ENCODE peak calls at places on chromosomes 3 and 15, in ten cellular contexts. S is PC-9; Q is NCI-H1092 treated with DMSO at 0.1 percent for 48 hours; A is D341Med; F is activated CD4-positive, alpha-beta T cell treated with anti-CD3 and anti-CD28 coated beads, Interleukin-2, amount 50 U/mL, for 1 hour; B is OCI-LY7; D is endothelial cell; H is EL; Z is AG10803; C is AG04450. O is an unnamed sample.

GRCh38 chr3:44416031-44417030 is 61.1 kb downstream of the ZNF445 start:
- DNase-seq in S (no peak), Q (no peak), A (no peak), F (no peak), B (no peak), D (no peak), H (no peak), Z (no peak), C (no peak), O (no peak)

GRCh38 chr3:172982731-172983364 is 158.2 kb downstream of the SPATA16 start:
- DNase-seq in S (no peak), Q (no peak), A (no peak), F (no peak), B (no peak), D (no peak), H (peak; percentile 7), Z (no peak), C (no peak), O (peak; percentile 11)

GRCh38 chr3:38648659-38649499 is 608 bp downstream of the SCN5A start:
- DNase-seq in S (no peak), Q (no peak), A (no peak), F (no peak), B (no peak), D (no peak), H (no peak), Z (no peak), C (no peak), O (no peak)

GRCh38 chr3:193124861-193125260 is 116.2 kb upstream of the PLAAT1 start:
- DNase-seq in S (no peak), Q (no peak), A (no peak), F (no peak), B (no peak), D (no peak), H (no peak), Z (no peak), C (no peak), O (no peak)

GRCh38 chr3:152405915-152406802 is 137.4 kb downstream of the MBNL1 start:
- DNase-seq in S (no peak), Q (no peak), A (no peak), F (no peak), B (no peak), D (no peak), H (peak; percentile 87), Z (peak; percentile 97), C (peak; percentile 59), O (peak; percentile 54)

GRCh38 chr3:172223870-172224269 is 184.5 kb downstream of the FNDC3B start:
- DNase-seq in S (no peak), Q (no peak), A (no peak), F (no peak), B (no peak), D (no peak), H (no peak), Z (no peak), C (no peak), O (no peak)

GRCh38 chr15:57376695-57377477 is 581 bp downstream of the CGNL1 start:
- DNase-seq in S (peak; percentile 4), Q (peak; percentile 26), A (peak; percentile 61), F (no peak), B (no peak), D (peak; percentile 26), H (peak; percentile 30), Z (no peak), C (no peak), O (peak; percentile 68)

GRCh38 chr3:29695201-29695904 is 414.5 kb downstream of the RBMS3 start:
- DNase-seq in S (no peak), Q (no peak), A (no peak), F (no peak), B (no peak), D (no peak), H (peak; percentile 65), Z (peak; percentile 99), C (peak; percentile 72), O (no peak)

GRCh38 chr15:90762109-90762508 is 45.0 kb downstream of the BLM start:
- DNase-seq in S (no peak), Q (no peak), A (no peak), F (no peak), B (no peak), D (no peak), H (no peak), Z (peak; percentile 79), C (no peak), O (no peak)

GRCh38 chr3:129974451-129975331 is at the start of gene TRH:
- DNase-seq in S (no peak), Q (no peak), A (peak; percentile 54), F (no peak), B (no peak), D (peak; percentile 8), H (no peak), Z (no peak), C (no peak), O (no peak)

GRCh38 chr3:46865034-46865507 is 1.8 kb upstream of the MYL3 start:
- DNase-seq in S (no peak), Q (no peak), A (no peak), F (no peak), B (no peak), D (no peak), H (peak; percentile 17), Z (peak; percentile 89), C (no peak), O (no peak)

GRCh38 chr3:143525408-143525807 is 322.9 kb downstream of the SLC9A9 start:
- DNase-seq in S (no peak), Q (no peak), A (no peak), F (no peak), B (no peak), D (no peak), H (peak; percentile 51), Z (peak; percentile 55), C (no peak), O (no peak)

GRCh38 chr15:31472636-31473383 is 146.2 kb downstream of the KLF13 start:
- DNase-seq in S (no peak), Q (no peak), A (no peak), F (peak; percentile 37), B (peak; percentile 39), D (no peak), H (peak; percentile 58), Z (peak; percentile 60), C (no peak), O (peak; percentile 36)

GRCh38 chr3:178512627-178513026 is 23.6 kb upstream of the KCNMB2 start:
- DNase-seq in S (no peak), Q (no peak), A (no peak), F (no peak), B (no peak), D (no peak), H (no peak), Z (no peak), C (no peak), O (no peak)

GRCh38 chr3:169760479-169760878 is 4.4 kb downstream of the TERC start:
- DNase-seq in S (no peak), Q (no peak), A (no peak), F (no peak), B (no peak), D (no peak), H (peak; percentile 82), Z (peak; percentile 29), C (no peak), O (no peak)

GRCh38 chr3:45762647-45763330 is 33.5 kb downstream of the SLC6A20 start:
- DNase-seq in S (no peak), Q (no peak), A (no peak), F (no peak), B (no peak), D (no peak), H (no peak), Z (no peak), C (no peak), O (no peak)

GRCh38 chr15:25226360-25226759 is 212.5 kb downstream of the UBE3A start:
- DNase-seq in S (no peak), Q (no peak), A (no peak), F (no peak), B (no peak), D (no peak), H (no peak), Z (no peak), C (no peak), O (no peak)

GRCh38 chr15:48722764-48723661 is 77.5 kb upstream of the FBN1 start:
- DNase-seq in S (peak; percentile 53), Q (no peak), A (no peak), F (no peak), B (no peak), D (no peak), H (peak; percentile 94), Z (peak; percentile 87), C (peak; percentile 53), O (no peak)

GRCh38 chr3:101643009-101643844 is 33.7 kb downstream of the ZBTB11 start:
- DNase-seq in S (no peak), Q (no peak), A (no peak), F (no peak), B (no peak), D (no peak), H (no peak), Z (no peak), C (no peak), O (no peak)

GRCh38 chr3:129485681-129486056 is 42.8 kb upstream of the RHO start:
- DNase-seq in S (peak; percentile 95), Q (no peak), A (no peak), F (no peak), B (no peak), D (no peak), H (peak; percentile 99), Z (peak; percentile 100), C (peak; percentile 71), O (no peak)

GRCh38 chr3:123522666-123523412 is 62.0 kb downstream of the HACD2 start:
- DNase-seq in S (no peak), Q (no peak), A (no peak), F (no peak), B (no peak), D (no peak), H (no peak), Z (no peak), C (no peak), O (no peak)

GRCh38 chr3:57755368-57756021 is 614 bp upstream of the SLMAP start:
- DNase-seq in S (peak; percentile 22), Q (peak; percentile 86), A (peak; percentile 74), F (no peak), B (peak; percentile 77), D (no peak), H (peak; percentile 48), Z (peak; percentile 51), C (no peak), O (no peak)

GRCh38 chr3:38029400-38030125 is at the start of gene PLCD1:
- DNase-seq in S (peak; percentile 64), Q (no peak), A (peak; percentile 63), F (peak; percentile 26), B (no peak), D (peak; percentile 62), H (peak; percentile 77), Z (peak; percentile 66), C (no peak), O (no peak)

GRCh38 chr15:80090879-80091503 is 31.5 kb downstream of the ZFAND6 start:
- DNase-seq in S (no peak), Q (no peak), A (no peak), F (no peak), B (no peak), D (no peak), H (no peak), Z (no peak), C (no peak), O (no peak)